ENCODE peak calls at places on chromosomes 4 and X, in five cellular contexts. A, Q, E, J and Y are unnamed samples.

GRCh38 chr4:67721770-67722597 is 21.0 kb upstream of the UBA6 start:
- DNase-seq in E (no peak), Q (no peak), A (no peak), J (no peak), Y (no peak)

GRCh38 chr4:15294832-15295231 is 133.0 kb upstream of the C1QTNF7 start:
- DNase-seq in J (no peak), Q (no peak), E (no peak), A (no peak), Y (no peak)

GRCh38 chr4:122480023-122480422 is 23.5 kb upstream of the IL2 start:
- DNase-seq in J (no peak), Q (no peak), A (no peak), E (no peak), Y (no peak)

GRCh38 chrX:39152106-39152649 is 350.9 kb downstream of the MID1IP1 start:
- DNase-seq in Q (no peak), A (peak), J (peak), E (peak), Y (no peak)

GRCh38 chr4:34193451-34194154 is 2050.7 kb downstream of the ARAP2 start:
- DNase-seq in Q (no peak), E (no peak), J (no peak), A (no peak), Y (no peak)

GRCh38 chrX:771536-771935 is 140.9 kb downstream of the SHOX start:
- DNase-seq in E (no peak), Q (no peak), J (no peak), A (no peak), Y (no peak)

GRCh38 chrX:74049126-74049525 is 254.9 kb upstream of the ZCCHC13 start:
- DNase-seq in E (no peak), A (no peak), Q (no peak), J (no peak), Y (no peak)

GRCh38 chr4:90142091-90142490 is 14.9 kb downstream of the CCSER1 start:
- DNase-seq in Q (no peak), J (no peak), E (no peak), A (peak), Y (no peak)

GRCh38 chrX:85084770-85085393 is 81.2 kb downstream of the APOOL start:
- DNase-seq in J (no peak), A (no peak), E (no peak), Q (no peak), Y (no peak)

GRCh38 chr4:185358514-185359433 is 37.0 kb downstream of the LRP2BP start:
- DNase-seq in A (no peak), E (no peak), Q (no peak), J (no peak), Y (no peak)

GRCh38 chr4:67087897-67088296 is 457.4 kb downstream of the CENPC start:
- DNase-seq in Q (no peak), J (no peak), A (no peak), E (peak), Y (no peak)

GRCh38 chr4:183924362-183925044 is 19.4 kb downstream of the STOX2 start:
- DNase-seq in A (no peak), J (no peak), E (no peak), Q (no peak), Y (no peak)

GRCh38 chr4:19913670-19914069 is 338.0 kb upstream of the SLIT2 start:
- DNase-seq in A (no peak), J (no peak), Q (no peak), E (no peak), Y (no peak)

GRCh38 chr4:184668511-184669114 is 19.1 kb downstream of the PRIMPOL start:
- DNase-seq in J (no peak), A (no peak), E (no peak), Q (no peak), Y (no peak)

GRCh38 chrX:155068165-155068564 is 2.8 kb downstream of the CMC4 start:
- DNase-seq in J (no peak), E (no peak), Q (peak), A (no peak), Y (no peak)

GRCh38 chrX:22740836-22741235 is 258.9 kb upstream of the DDX53 start:
- DNase-seq in J (no peak), A (no peak), Q (no peak), E (no peak), Y (no peak)

GRCh38 chr4:153512952-153513500 is 46.9 kb downstream of the TMEM131L start:
- DNase-seq in E (no peak), A (no peak), J (no peak), Q (no peak), Y (no peak)

GRCh38 chrX:130110379-130111219 is at the start of gene ELF4:
- DNase-seq in J (peak), A (peak), Q (no peak), E (no peak), Y (no peak)

GRCh38 chrX:10979956-10980355 is 131.2 kb upstream of the HCCS start:
- DNase-seq in J (no peak), E (no peak), A (no peak), Q (peak), Y (no peak)